ENCODE peak calls at places on chromosomes 16 and 17, in seven cellular contexts. H is HFFc6, E is A673, J is hepatocyte, L is foreskin fibroblast, C is cardiac muscle cell, N is fibroblast of lung. D is an unnamed sample.

GRCh38 chr17:21131090-21131616 is 4.4 kb downstream of the DHRS7B start:
- DNase-seq in J (no peak), C (no peak), L (no peak), H (no peak), N (no peak), E (no peak), D (no peak)

GRCh38 chr16:54286330-54287017 is at the start of gene IRX3:
- DNase-seq in C (peak), E (peak), H (peak), J (peak), L (peak), N (peak), D (peak)

GRCh38 chr17:9865585-9865984 is 39.5 kb downstream of the RCVRN start:
- DNase-seq in E (no peak), N (no peak), L (no peak), H (no peak), C (peak), J (no peak), D (no peak)

GRCh38 chr16:20906225-20906870 is 5.8 kb downstream of the LYRM1 start:
- DNase-seq in L (peak), C (peak), J (no peak), N (peak), E (peak), H (peak), D (no peak)

GRCh38 chr16:30121741-30122620 is 1.0 kb downstream of the MAPK3 start:
- DNase-seq in H (no peak), L (peak), C (peak), N (no peak), E (no peak), J (no peak), D (no peak)

GRCh38 chr17:39455919-39456318 is 4.9 kb upstream of the MED1 start:
- DNase-seq in E (no peak), H (no peak), C (no peak), J (no peak), L (no peak), N (no peak), D (no peak)

GRCh38 chr17:80773243-80773991 is 218.2 kb upstream of the CHMP6 start:
- DNase-seq in N (peak), J (no peak), E (no peak), L (peak), C (no peak), H (no peak), D (no peak)

GRCh38 chr16:8866118-8866883 is 2.5 kb downstream of the CARHSP1 start:
- DNase-seq in N (peak), C (peak), L (peak), E (peak), J (peak), H (no peak), D (peak)

GRCh38 chr17:10649031-10649430 is 8.1 kb downstream of the MYH3 start:
- DNase-seq in J (no peak), H (peak), E (no peak), L (peak), N (peak), C (peak), D (no peak)

GRCh38 chr16:11309895-11310633 is 28.9 kb upstream of the PRM1 start:
- DNase-seq in H (no peak), E (peak), C (no peak), L (no peak), N (no peak), J (no peak), D (no peak)

GRCh38 chr16:19574625-19575024 is 19.1 kb downstream of the VPS35L start:
- DNase-seq in N (no peak), J (no peak), C (no peak), H (no peak), L (no peak), E (no peak), D (no peak)

GRCh38 chr17:29569245-29569950 is 897 bp downstream of the TP53I13 start:
- DNase-seq in E (no peak), J (no peak), L (peak), N (no peak), H (peak), C (no peak), D (no peak)

GRCh38 chr17:40515491-40516041 is 14.1 kb upstream of the TNS4 start:
- DNase-seq in N (no peak), J (no peak), L (no peak), H (no peak), C (no peak), E (no peak), D (no peak)

GRCh38 chr17:69900101-69900500 is 174.9 kb upstream of the KCNJ16 start:
- DNase-seq in E (no peak), C (no peak), L (no peak), J (no peak), H (no peak), N (no peak), D (no peak)

GRCh38 chr16:85187002-85187401 is 74.7 kb upstream of the CIBAR2 start:
- DNase-seq in N (peak), J (peak), E (no peak), L (peak), H (peak), C (no peak), D (no peak)

GRCh38 chr16:3498988-3499387 is 1.8 kb upstream of the CLUAP1 start:
- DNase-seq in N (no peak), J (no peak), C (no peak), E (no peak), L (no peak), H (no peak), D (no peak)

GRCh38 chr16:27242868-27243590 is 25.5 kb downstream of the NSMCE1 start:
- DNase-seq in J (no peak), L (peak), H (peak), N (peak), C (peak), E (peak), D (no peak)

GRCh38 chr16:57089406-57089805 is 3.0 kb upstream of the CPNE2 start:
- DNase-seq in C (no peak), J (no peak), N (no peak), H (no peak), E (no peak), L (no peak), D (no peak)

GRCh38 chr16:28534542-28535373 is 4.0 kb downstream of the NUPR1 start:
- DNase-seq in N (no peak), H (no peak), E (no peak), J (no peak), L (peak), C (peak), D (no peak)

DNA sequence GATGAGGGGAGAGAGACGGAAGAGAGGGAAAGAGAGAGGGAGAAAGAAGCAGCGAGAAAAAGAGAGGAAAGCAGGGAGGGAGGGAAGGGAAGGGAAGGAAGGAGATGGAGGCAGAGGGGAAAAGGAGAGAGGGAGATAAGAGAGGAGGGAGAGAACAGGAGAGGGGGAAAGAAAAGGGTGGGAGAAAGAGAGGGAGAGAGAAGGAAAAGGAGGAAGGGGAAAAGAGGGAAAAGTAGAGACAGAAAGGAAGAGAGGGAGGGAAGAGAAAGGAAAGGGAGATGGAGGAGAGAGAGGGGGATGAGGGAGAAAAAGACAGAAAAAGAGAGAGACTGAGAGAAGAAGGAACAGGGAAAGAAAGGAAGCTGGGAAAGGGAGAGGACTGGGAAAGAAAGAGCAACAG is 814.4 kb downstream of the CDH11 start:
- DNase-seq in C (no peak), E (no peak), H (no peak), L (no peak), J (no peak), N (no peak), D (no peak)
- TF ChIP-seq CTCF in C (no peak), E (no peak), H (no peak), L (no peak), J (no peak), N (no peak), D (no peak)

DNA sequence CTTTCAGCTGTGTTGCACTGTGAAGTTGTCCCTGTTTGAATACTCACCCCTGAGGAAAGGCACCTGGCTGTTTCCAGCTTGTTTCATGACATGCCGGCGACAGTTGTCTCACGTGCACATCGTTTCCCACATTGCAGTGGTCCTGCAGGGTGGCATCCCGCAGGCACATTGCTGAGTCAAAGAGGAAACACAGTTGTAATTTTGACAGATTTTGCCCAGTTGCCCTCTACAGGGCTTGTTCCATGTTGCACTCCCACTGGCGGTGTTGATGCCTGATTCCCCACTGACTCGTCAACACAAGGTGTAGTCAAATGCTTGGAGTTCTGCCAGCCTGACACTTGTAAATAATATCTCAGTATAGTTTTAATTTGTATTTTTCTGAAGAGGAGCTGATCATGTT is 23.8 kb downstream of the EPN2 start:
- DNase-seq in C (no peak), J (no peak), N (no peak), E (peak), H (no peak), L (no peak), D (no peak)
- TF ChIP-seq CTCF in C (no peak), J (no peak), N (no peak), E (peak), H (peak), L (no peak), D (no peak)

GRCh38 chr16:68310441-68311315 is at the start of the genes PRMT7 and SLC7A6OS:
- DNase-seq in E (peak), C (peak), H (peak), J (peak), N (peak), L (peak), D (peak)
- TF ChIP-seq CTCF in E (no peak), C (peak), H (peak), J (no peak), N (no peak), L (no peak), D (no peak)

GRCh38 chr17:37661372-37662014 is 18.2 kb upstream of the DDX52 start:
- DNase-seq in C (no peak), E (no peak), J (no peak), L (no peak), H (no peak), N (no peak), D (no peak)
- TF ChIP-seq CTCF in C (no peak), E (no peak), J (peak), L (no peak), H (peak), N (no peak), D (peak)

GRCh38 chr17:45231481-45232116 is 9.9 kb downstream of the FMNL1 start:
- DNase-seq in H (no peak), N (no peak), J (no peak), L (no peak), C (no peak), E (no peak), D (peak)
- TF ChIP-seq CTCF in H (peak), N (peak), J (peak), L (peak), C (peak), E (peak), D (peak)

GRCh38 chr17:57442914-57443571 is 186.7 kb downstream of the MSI2 start:
- DNase-seq in L (no peak), J (no peak), E (no peak), C (peak), N (peak), H (no peak), D (peak)
- TF ChIP-seq CTCF in L (no peak), J (no peak), E (no peak), C (no peak), N (no peak), H (no peak), D (no peak)